ENCODE peak calls at places on chromosomes 12 and 14, in five cellular contexts. P, I, T, M and G are unnamed samples. For H3K27me3, the result is how much of the 10 kb centered on the place peaks cover.

GRCh38 chr12:132109741-132110140 is 34.4 kb downstream of the DDX51 start:
- DNase-seq in P (no peak), I (no peak), T (peak), M (no peak), G (no peak)

GRCh38 chr14:67411820-67412421 is at the start of gene PLEK2:
- DNase-seq in P (peak), I (peak), T (no peak), M (no peak), G (peak)

GRCh38 chr12:95577820-95578219 is 26.5 kb upstream of the USP44 start:
- DNase-seq in P (no peak), I (no peak), T (no peak), M (no peak), G (no peak)

GRCh38 chr14:35331605-35332516 is 39.7 kb downstream of the PSMA6 start:
- DNase-seq in P (peak), I (no peak), T (peak), M (no peak), G (no peak)

GRCh38 chr14:74392616-74393570 is 33.1 kb downstream of the SYNDIG1L start:
- DNase-seq in P (no peak), I (no peak), T (no peak), M (no peak), G (no peak)

GRCh38 chr12:130920711-130921381 is 32.9 kb upstream of the ADGRD1 start:
- DNase-seq in P (peak), I (peak), T (peak), M (peak), G (no peak)

GRCh38 chr12:69508091-69508490 is 37.9 kb downstream of the FRS2 start:
- DNase-seq in P (no peak), I (no peak), T (no peak), M (no peak), G (no peak)

GRCh38 chr12:92942905-92943304 is 13.8 kb upstream of the EEA1 start:
- DNase-seq in P (no peak), I (no peak), T (peak), M (peak), G (no peak)

GRCh38 chr12:102167821-102168605 is 29.6 kb downstream of the PMCH start:
- DNase-seq in P (no peak), I (no peak), T (no peak), M (no peak), G (no peak)

GRCh38 chr14:87794566-87794965 is 198.4 kb downstream of the GALC start:
- DNase-seq in P (no peak), I (no peak), T (no peak), M (no peak), G (no peak)

GRCh38 chr12:91098942-91099341 is 12.4 kb downstream of the LUM start:
- DNase-seq in P (peak), I (no peak), T (peak), M (peak), G (no peak)

GRCh38 chr12:100154472-100155247 is 12.0 kb upstream of the BLTP3B start:
- DNase-seq in P (peak), I (peak), T (peak), M (peak), G (peak)

GRCh38 chr12:11805680-11806079 is 156.2 kb downstream of the ETV6 start:
- DNase-seq in P (peak), I (no peak), T (no peak), M (no peak), G (no peak)

GRCh38 chr12:68538722-68539614 is 71.7 kb upstream of the RAP1B start:
- DNase-seq in P (no peak), I (peak), T (peak), M (peak), G (no peak)

GRCh38 chr14:74835607-74836250 is 40.2 kb downstream of the PROX2 start:
- DNase-seq in P (no peak), I (no peak), T (no peak), M (no peak), G (no peak)

GRCh38 chr14:49879683-49880204 is 13.1 kb upstream of the ARF6 start:
- DNase-seq in P (peak), I (no peak), T (peak), M (no peak), G (peak)

GRCh38 chr14:64726585-64726890 is 22.3 kb downstream of the PLEKHG3 start:
- DNase-seq in P (peak), I (no peak), T (peak), M (no peak), G (peak)

GRCh38 chr12:4939418-4940023 is 29.8 kb downstream of the KCNA1 start:
- DNase-seq in P (no peak), I (no peak), T (no peak), M (no peak), G (no peak)

GRCh38 chr12:19909418-19909817 is 458.9 kb upstream of the PDE3A start:
- DNase-seq in P (no peak), I (no peak), T (no peak), M (no peak), G (no peak)

GRCh38 chr12:127393460-127393859 is 873.5 kb upstream of the TMEM132C start:
- DNase-seq in P (no peak), I (no peak), T (no peak), M (no peak), G (no peak)

GRCh38 chr14:71675126-71675901 is 256.9 kb upstream of the RGS6 start:
- DNase-seq in P (no peak), I (no peak), T (no peak), M (no peak), G (peak)

GRCh38 chr12:12776261-12776660 is 9.2 kb upstream of the APOLD1 start:
- DNase-seq in P (peak), I (no peak), T (no peak), M (no peak), G (peak)

GRCh38 chr12:68435816-68436215 is 103.7 kb upstream of the MDM1 start:
- DNase-seq in P (peak), I (no peak), T (no peak), M (no peak), G (no peak)

GRCh38 chr14:105853907-105854599 is 327.7 kb downstream of the TMEM121 start:
- DNase-seq in P (no peak), I (no peak), T (no peak), M (peak), G (no peak)

GRCh38 chr12:107801150-107801549 is 26.6 kb downstream of the ASCL4 start:
- DNase-seq in P (no peak), I (no peak), T (peak), M (no peak), G (no peak)

GRCh38 chr12:64097346-64098105 is 124.6 kb downstream of the KICS2 start:
- DNase-seq in P (no peak), I (no peak), T (no peak), M (peak), G (peak)

GRCh38 chr12:98238513-98238912 is 276.9 kb upstream of the TMPO start:
- DNase-seq in P (no peak), I (no peak), T (no peak), M (peak), G (no peak)

DNA sequence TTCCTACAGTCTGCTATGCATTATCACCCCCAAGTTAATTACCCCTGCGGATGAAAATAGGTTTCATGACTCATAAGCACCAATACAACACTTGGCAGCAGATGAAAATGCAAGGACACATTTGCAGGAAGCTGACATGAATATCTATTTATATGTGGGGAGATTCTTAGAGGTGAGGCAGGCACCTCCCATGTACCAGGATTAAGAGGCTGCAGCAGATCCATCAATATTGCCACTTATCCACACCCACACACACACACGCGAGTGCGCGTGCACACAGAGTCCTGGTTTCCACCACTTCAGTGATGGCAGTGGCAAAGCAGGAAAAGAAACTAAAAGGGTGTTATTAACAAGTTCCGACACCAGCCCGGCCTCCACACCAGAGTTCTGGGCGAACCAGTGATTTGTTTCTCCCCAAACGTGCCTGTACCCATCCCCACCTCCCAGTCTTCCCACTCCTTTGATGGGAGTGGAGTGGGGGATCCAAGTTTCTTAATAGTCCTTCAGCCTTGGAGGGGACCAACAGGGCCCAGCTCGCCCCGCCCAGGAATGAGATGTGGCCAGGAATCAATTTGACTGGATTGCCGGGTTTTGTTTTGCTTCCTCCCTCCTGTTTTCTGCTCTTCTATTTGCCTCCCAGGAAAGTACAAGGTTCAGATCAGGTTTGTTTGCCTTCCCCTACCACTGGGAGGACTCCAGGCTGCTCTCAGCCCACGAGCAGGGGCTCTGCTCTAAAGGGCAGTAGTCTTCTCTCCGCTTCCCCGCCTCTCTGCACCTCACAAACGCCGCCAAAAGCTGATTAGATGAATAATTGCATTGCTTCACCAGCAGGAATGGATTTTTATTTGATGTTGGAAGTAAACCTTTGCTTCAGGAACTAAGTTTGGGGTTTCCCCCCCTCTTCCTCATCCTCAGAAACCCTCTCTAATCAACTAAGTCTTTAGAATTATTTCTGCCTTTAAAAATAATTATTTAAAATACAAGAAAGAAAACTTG is 5.2 kb downstream of the IRF2BPL start:
- DNase-seq in P (peak), I (peak), T (no peak), M (peak), G (peak)
- TF ChIP-seq CTCF in P (peak), I (peak), T (peak), M (peak), G (peak)

GRCh38 chr12:18382486-18382885 is 121.2 kb downstream of the PIK3C2G start:
- DNase-seq in P (peak), I (no peak), T (peak), M (no peak), G (no peak)
- H3K4me3 ChIP-seq in P (no peak), I (no peak), T (no peak), M (no peak), G (no peak)

GRCh38 chr14:36514278-36515104 is 5.5 kb downstream of the NKX2-1 start:
- DNase-seq in P (no peak), I (no peak), T (no peak), M (no peak), G (no peak)
- H3K27me3 ChIP-seq in P (half or more), I (under half), T (half or more), M (half or more), G (half or more)

DNA sequence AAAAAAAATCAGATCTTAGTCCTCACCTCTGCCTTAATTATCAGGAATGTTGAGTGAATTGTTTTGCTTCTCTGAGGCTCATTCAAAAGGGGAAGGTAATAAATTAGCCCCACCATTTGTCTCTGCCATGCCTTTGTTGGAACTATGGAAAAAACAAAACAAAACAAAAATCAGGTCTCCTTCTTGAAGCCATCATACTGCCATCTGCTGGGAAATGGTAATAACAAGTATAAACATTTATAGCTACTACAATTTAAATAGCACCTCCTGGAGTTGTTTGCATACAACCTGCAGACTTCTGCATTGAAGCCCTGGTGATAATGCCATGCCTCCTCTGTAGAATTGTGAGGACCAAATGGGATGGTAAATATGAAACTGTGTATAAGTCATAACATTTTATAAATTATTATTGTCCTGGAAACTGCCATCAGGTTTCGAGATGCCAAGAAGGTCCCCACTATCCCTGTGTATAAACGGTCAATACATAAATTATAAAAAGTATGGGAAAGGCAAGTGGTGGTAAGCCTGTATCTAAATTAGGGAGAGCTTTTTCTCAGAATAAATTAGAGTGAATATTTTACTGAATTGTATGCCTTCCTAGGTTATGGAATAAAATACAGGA is 87.2 kb upstream of the FGD4 start:
- DNase-seq in P (peak), I (no peak), T (peak), M (no peak), G (no peak)
- TF ChIP-seq CTCF in P (peak), I (peak), T (peak), M (peak), G (peak)

GRCh38 chr12:51848843-51849735 is 571 bp upstream of the FIGNL2 start:
- DNase-seq in P (peak), I (no peak), T (no peak), M (no peak), G (no peak)
- H3K4me3 ChIP-seq in P (peak), I (peak), T (no peak), M (peak), G (no peak)

GRCh38 chr14:104445832-104446381 is 133.7 kb upstream of the C14orf180 start:
- DNase-seq in P (no peak), I (no peak), T (no peak), M (no peak), G (no peak)

GRCh38 chr14:104447750-104448149 is 131.8 kb upstream of the C14orf180 start:
- DNase-seq in P (no peak), I (no peak), T (no peak), M (no peak), G (no peak)

GRCh38 chr14:104446611-104447010 is 133.0 kb upstream of the C14orf180 start:
- DNase-seq in P (no peak), I (no peak), T (no peak), M (no peak), G (no peak)

GRCh38 chr14:104448721-104449120 is 130.8 kb upstream of the C14orf180 start:
- DNase-seq in P (no peak), I (no peak), T (no peak), M (no peak), G (no peak)

GRCh38 chr14:104448321-104448720 is 131.2 kb upstream of the C14orf180 start:
- DNase-seq in P (no peak), I (no peak), T (no peak), M (no peak), G (no peak)
- H3K27me3 ChIP-seq in P (under half), I (under half), T (under half), M (under half), G (under half)

DNA sequence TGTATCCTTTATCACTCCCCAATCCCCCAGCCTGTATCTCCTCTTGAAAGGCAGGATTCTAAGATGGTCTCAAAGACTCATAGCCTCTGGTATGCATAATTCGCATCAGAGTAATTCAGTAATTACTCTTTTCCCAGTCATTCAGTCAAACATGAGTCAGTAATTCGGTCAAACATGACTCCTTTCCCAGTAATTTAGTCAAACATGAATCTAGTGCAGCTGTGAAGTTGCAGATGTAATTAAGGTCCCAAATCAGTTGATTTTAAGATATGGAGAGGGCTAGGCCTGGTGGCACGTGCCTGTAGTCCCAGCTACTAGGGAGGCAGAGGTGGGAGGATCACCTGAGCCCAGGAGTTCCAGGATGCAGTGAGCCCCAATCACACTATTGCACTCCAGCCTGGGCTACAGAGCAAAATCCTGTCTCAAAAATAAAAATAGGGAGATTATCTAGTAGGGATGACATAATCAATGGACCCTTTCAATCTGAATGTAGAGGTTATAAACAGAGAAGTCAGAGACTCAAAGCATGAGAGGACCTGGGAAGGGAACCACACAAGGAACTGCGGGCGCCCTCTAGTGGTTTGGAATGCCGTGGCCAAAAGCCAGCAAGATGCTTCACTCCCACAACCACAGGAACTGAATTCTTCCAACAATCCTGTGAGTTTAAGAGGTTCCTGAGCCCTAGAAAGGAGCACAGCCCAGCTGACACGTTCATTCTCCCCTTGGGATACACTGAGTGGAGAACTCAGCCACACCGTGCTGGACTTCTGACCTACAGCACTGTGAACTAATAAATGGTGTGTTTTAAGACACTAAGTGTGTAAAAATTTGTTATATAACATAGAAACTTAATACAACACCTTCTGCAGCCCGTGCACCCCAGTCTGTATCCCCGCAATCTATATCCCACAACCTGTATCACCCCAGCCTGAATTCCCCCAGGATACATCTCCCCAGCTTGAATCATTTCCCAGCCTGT is 14.3 kb upstream of the ARMH4 start:
- DNase-seq in P (peak), I (peak), T (peak), M (peak), G (peak)
- TF ChIP-seq CTCF in P (peak), I (peak), T (peak), M (peak), G (peak)

GRCh38 chr14:47948981-47949380 is 273.6 kb upstream of the MDGA2 start:
- DNase-seq in P (no peak), I (no peak), T (no peak), M (no peak), G (peak)
- H3K4me3 ChIP-seq in P (no peak), I (no peak), T (no peak), M (no peak), G (peak)

GRCh38 chr12:111182391-111182790 is 186.5 kb downstream of the PHETA1 start:
- DNase-seq in P (no peak), I (no peak), T (no peak), M (no peak), G (no peak)

GRCh38 chr12:111178194-111179081 is 190.5 kb downstream of the PHETA1 start:
- DNase-seq in P (peak), I (no peak), T (no peak), M (peak), G (peak)

GRCh38 chr12:111184161-111184560 is 184.7 kb downstream of the PHETA1 start:
- DNase-seq in P (no peak), I (no peak), T (no peak), M (no peak), G (no peak)

GRCh38 chr12:111183094-111183493 is 185.8 kb downstream of the PHETA1 start:
- DNase-seq in P (no peak), I (no peak), T (no peak), M (no peak), G (no peak)

GRCh38 chr12:111180830-111181726 is 187.8 kb downstream of the PHETA1 start:
- DNase-seq in P (peak), I (peak), T (no peak), M (peak), G (peak)
- H3K27me3 ChIP-seq in P (under half), I (under half), T (under half), M (under half), G (under half)

DNA sequence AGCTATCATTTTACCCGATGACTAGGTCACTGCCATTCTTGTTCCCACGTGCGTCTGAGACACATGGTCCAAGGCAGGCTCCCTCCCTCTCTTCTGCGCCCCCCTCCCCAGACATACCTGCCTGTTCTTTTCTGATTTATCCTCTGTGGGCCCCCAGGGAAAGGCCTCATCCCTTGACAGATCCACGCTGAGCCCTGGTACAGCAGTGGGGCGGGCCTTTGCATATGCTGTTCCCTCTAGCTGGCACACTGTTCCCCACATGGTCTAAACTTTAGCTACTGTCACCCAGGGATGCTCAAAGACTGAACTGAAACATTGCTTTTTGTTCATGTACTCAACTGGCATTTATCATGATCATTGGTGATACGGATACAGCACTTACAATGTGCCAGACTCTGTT is 122.5 kb downstream of the SCARB1 start:
- DNase-seq in P (no peak), I (no peak), T (no peak), M (no peak), G (no peak)
- TF ChIP-seq CTCF in P (no peak), I (no peak), T (no peak), M (no peak), G (no peak)